ENCODE peak calls at places on chromosomes 2 and 18, in eight cellular contexts. T is foreskin fibroblast, S is choroid plexus epithelial cell, F is fibroblast of lung, O is heart right ventricle, Y is astrocyte of the spinal cord, W is lower lobe of right lung, I is A549. P is an unnamed sample.

GRCh38 chr18:35905436-35905835 is 67.0 kb upstream of the RMP24 start:
- DNase-seq in T (no peak), S (no peak), F (no peak), O (no peak), Y (no peak), W (no peak), I (no peak), P (no peak)

GRCh38 chr2:237258146-237258545 is 155.8 kb downstream of the COL6A3 start:
- DNase-seq in T (no peak), S (peak; percentile 83), F (no peak), O (no peak), Y (peak; percentile 37), W (no peak), I (no peak), P (no peak)

GRCh38 chr2:186543561-186544131 is 46.2 kb upstream of the ITGAV start:
- DNase-seq in T (no peak), S (peak; percentile 58), F (peak; percentile 95), O (no peak), Y (peak; percentile 86), W (no peak), I (no peak), P (peak; percentile 57)

GRCh38 chr2:16617282-16618266 is 48.1 kb downstream of the CYRIA start:
- DNase-seq in T (no peak), S (peak; percentile 68), F (peak; percentile 34), O (no peak), Y (peak; percentile 62), W (peak; percentile 55), I (no peak), P (peak; percentile 77)

GRCh38 chr2:91477731-91478672 is 2786.5 kb downstream of the RPIA start:
- DNase-seq in T (no peak), S (no peak), F (peak; percentile 14), O (peak; percentile 42), Y (peak; percentile 25), W (peak; percentile 64), I (no peak), P (no peak)

GRCh38 chr2:19676770-19677169 is 225.0 kb downstream of the TTC32 start:
- DNase-seq in T (no peak), S (no peak), F (no peak), O (no peak), Y (no peak), W (no peak), I (no peak), P (no peak)

GRCh38 chr2:177171418-177171865 is 41.2 kb upstream of the HNRNPA3 start:
- DNase-seq in T (no peak), S (no peak), F (peak; percentile 36), O (no peak), Y (no peak), W (no peak), I (no peak), P (peak; percentile 84)

GRCh38 chr18:32042337-32042736 is 23.7 kb downstream of the RNF125 start:
- DNase-seq in T (no peak), S (no peak), F (no peak), O (no peak), Y (no peak), W (no peak), I (no peak), P (no peak)

GRCh38 chr18:48161911-48162698 is 231.6 kb upstream of the SMAD2 start:
- DNase-seq in T (no peak), S (peak; percentile 41), F (peak; percentile 15), O (no peak), Y (no peak), W (no peak), I (peak; percentile 21), P (no peak)

GRCh38 chr2:229910832-229911412 is 10.9 kb downstream of the TRIP12 start:
- DNase-seq in T (no peak), S (peak; percentile 47), F (no peak), O (no peak), Y (no peak), W (no peak), I (peak; percentile 23), P (peak; percentile 21)

GRCh38 chr2:106314427-106314826 is 120.3 kb upstream of the UXS1 start:
- DNase-seq in T (no peak), S (no peak), F (no peak), O (no peak), Y (no peak), W (no peak), I (no peak), P (no peak)

GRCh38 chr2:8402222-8402621 is 279.6 kb upstream of the ID2 start:
- DNase-seq in T (no peak), S (no peak), F (no peak), O (no peak), Y (no peak), W (no peak), I (no peak), P (no peak)

GRCh38 chr2:8405334-8405733 is 276.5 kb upstream of the ID2 start:
- DNase-seq in T (no peak), S (no peak), F (no peak), O (no peak), Y (no peak), W (no peak), I (no peak), P (no peak)

GRCh38 chr2:8407332-8407731 is 274.5 kb upstream of the ID2 start:
- DNase-seq in T (no peak), S (no peak), F (no peak), O (no peak), Y (no peak), W (no peak), I (no peak), P (no peak)

GRCh38 chr2:8406271-8406670 is 275.6 kb upstream of the ID2 start:
- DNase-seq in T (no peak), S (peak; percentile 32), F (peak; percentile 53), O (no peak), Y (no peak), W (no peak), I (no peak), P (no peak)

GRCh38 chr2:8403871-8404270 is 278.0 kb upstream of the ID2 start:
- DNase-seq in T (no peak), S (no peak), F (no peak), O (no peak), Y (no peak), W (no peak), I (no peak), P (no peak)
- H3K4me3 ChIP-seq in T (no peak overlapping the region), S (no peak overlapping the region), F (no peak overlapping the region), O (no peak overlapping the region), Y (no peak overlapping the region), W (no peak overlapping the region), I (no peak overlapping the region), P (no peak overlapping the region)

GRCh38 chr2:63434597-63434996 is 153.7 kb downstream of the WDPCP start:
- DNase-seq in T (no peak), S (no peak), F (no peak), O (no peak), Y (no peak), W (no peak), I (no peak), P (no peak)

GRCh38 chr2:63434024-63434423 is 154.3 kb downstream of the WDPCP start:
- DNase-seq in T (no peak), S (no peak), F (no peak), O (no peak), Y (no peak), W (no peak), I (no peak), P (no peak)

GRCh38 chr2:63435080-63435479 is 153.2 kb downstream of the WDPCP start:
- DNase-seq in T (no peak), S (peak; percentile 13), F (no peak), O (no peak), Y (no peak), W (no peak), I (no peak), P (no peak)

GRCh38 chr2:63438171-63438570 is 150.1 kb downstream of the WDPCP start:
- DNase-seq in T (no peak), S (no peak), F (no peak), O (no peak), Y (no peak), W (no peak), I (no peak), P (no peak)

GRCh38 chr2:63436488-63436887 is 151.8 kb downstream of the WDPCP start:
- DNase-seq in T (no peak), S (peak; percentile 15), F (peak; percentile 3), O (no peak), Y (no peak), W (no peak), I (no peak), P (no peak)
- TF ChIP-seq CTCF in T (no peak), S (no peak), F (no peak), O (no peak), Y (no peak), W (no peak), I (no peak), P (no peak)

GRCh38 chr2:176105727-176106635 is 1.1 kb upstream of the HOXD11 start:
- DNase-seq in T (no peak), S (no peak), F (no peak), O (no peak), Y (no peak), W (no peak), I (no peak), P (no peak)

GRCh38 chr2:176104338-176105077 is 2.6 kb upstream of the HOXD11 start:
- DNase-seq in T (peak; percentile 77), S (no peak), F (no peak), O (no peak), Y (no peak), W (no peak), I (peak; percentile 62), P (no peak)

GRCh38 chr2:176106636-176107539 is at the start of gene HOXD11:
- DNase-seq in T (peak; percentile 55), S (no peak), F (peak; percentile 9), O (no peak), Y (no peak), W (no peak), I (peak; percentile 31), P (peak; percentile 77)

GRCh38 chr2:176103634-176104337 is 3.3 kb upstream of the HOXD11 start:
- DNase-seq in T (no peak), S (no peak), F (no peak), O (no peak), Y (no peak), W (no peak), I (no peak), P (no peak)

GRCh38 chr2:176105078-176105726 is 1.9 kb upstream of the HOXD11 start:
- DNase-seq in T (no peak), S (no peak), F (no peak), O (no peak), Y (no peak), W (no peak), I (no peak), P (no peak)
- H3K4me3 ChIP-seq in T (peak overlapping the region; percentile 75), S (no peak overlapping the region), F (no peak overlapping the region), O (no peak overlapping the region), Y (no peak overlapping the region), W (no peak overlapping the region), I (peak overlapping the region; percentile 56), P (no peak overlapping the region)

DNA sequence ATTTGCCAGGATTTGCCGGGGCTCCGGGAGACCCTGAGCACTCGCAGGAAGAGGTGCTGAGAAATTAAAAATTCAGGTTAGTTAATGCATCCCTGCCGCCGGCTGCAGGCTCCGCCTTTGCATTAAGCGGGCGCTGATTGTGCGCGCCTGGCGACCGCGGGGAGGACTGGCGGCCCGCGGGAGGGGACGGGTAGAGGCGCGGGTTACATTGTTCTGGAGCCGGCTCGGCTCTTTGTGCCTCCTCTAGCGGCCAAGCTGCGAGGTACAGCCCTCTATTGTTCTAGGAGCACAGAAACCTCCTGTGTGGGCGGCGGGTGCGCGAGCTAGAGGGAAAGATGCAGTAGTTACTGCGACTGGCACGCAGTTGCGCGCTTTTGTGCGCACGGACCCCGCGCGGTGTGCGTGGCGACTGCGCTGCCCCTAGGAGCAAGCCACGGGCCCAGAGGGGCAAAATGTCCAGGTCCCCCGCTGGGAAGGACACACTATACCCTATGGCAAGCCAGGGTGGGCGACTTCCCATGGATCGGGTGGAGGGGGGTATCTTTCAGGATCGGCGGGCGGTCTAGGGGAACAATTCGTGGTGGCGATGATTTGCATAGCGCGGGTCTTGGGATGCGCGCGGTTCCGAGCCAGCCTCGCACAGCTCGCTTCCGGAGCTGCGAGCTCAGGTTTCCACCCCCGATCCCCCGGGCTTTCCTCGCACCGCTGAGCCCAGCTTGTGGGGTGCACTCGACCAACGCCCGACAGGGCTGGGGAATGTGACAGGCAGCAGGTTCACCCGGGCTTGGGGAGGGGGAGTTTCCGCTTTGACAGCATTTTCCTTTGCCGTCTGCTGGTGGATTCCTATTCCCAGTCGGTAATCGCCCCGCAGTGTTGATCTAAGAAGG is 2.9 kb downstream of the ONECUT2 start:
- DNase-seq in T (peak; percentile 63), S (peak; percentile 38), F (peak; percentile 57), O (no peak), Y (no peak), W (no peak), I (peak; percentile 49), P (peak; percentile 59)
- TF ChIP-seq CTCF in T (peak; percentile 64), S (peak; percentile 58), F (peak; percentile 41), O (peak; percentile 64), Y (peak; percentile 58), W (peak; percentile 35), I (peak; percentile 50), P (peak; percentile 57)